ENCODE peak calls at places on chromosomes 16 and 17, in four cellular contexts. Q is foreskin fibroblast, I is heart left ventricle, R is brain microvascular endothelial cell. K is an unnamed sample.

GRCh38 chr17:48720263-48721008 is 1.9 kb downstream of the PRAC1 start:
- DNase-seq in I (no peak), R (no peak), Q (no peak), K (no peak)

GRCh38 chr16:84699147-84699711 is 571 bp upstream of the USP10 start:
- DNase-seq in R (no peak), I (no peak), Q (no peak), K (no peak)

GRCh38 chr17:66260265-66260664 is 31.1 kb upstream of the APOH start:
- DNase-seq in Q (no peak), R (no peak), I (no peak), K (no peak)

GRCh38 chr17:3679186-3680126 is 10.8 kb downstream of the EMC6 start:
- DNase-seq in R (no peak), Q (no peak), I (no peak), K (no peak)

GRCh38 chr17:48241131-48241591 is 133.6 kb downstream of the SNX11 start:
- DNase-seq in R (peak), I (no peak), Q (peak), K (peak)

GRCh38 chr17:51572115-51572514 is 311.8 kb downstream of the UTP18 start:
- DNase-seq in R (no peak), Q (no peak), I (no peak), K (no peak)

GRCh38 chr17:50533720-50534148 is 1.2 kb downstream of the EPN3 start:
- DNase-seq in Q (no peak), I (peak), R (peak), K (no peak)

GRCh38 chr17:28901866-28902818 is 737 bp downstream of the DHRS13 start:
- DNase-seq in I (no peak), R (no peak), Q (no peak), K (no peak)

GRCh38 chr16:88306411-88306810 is 76.3 kb upstream of the ZNF469 start:
- DNase-seq in R (no peak), Q (no peak), I (peak), K (no peak)

GRCh38 chr17:41176744-41177387 is 1.2 kb downstream of the KRTAP4-2 start:
- DNase-seq in R (no peak), Q (no peak), I (no peak), K (no peak)

GRCh38 chr17:67440311-67441051 is 63.4 kb downstream of the PITPNC1 start:
- DNase-seq in R (no peak), Q (no peak), I (no peak), K (no peak)

GRCh38 chr17:49361902-49362722 is at the start of gene ZNF652:
- DNase-seq in Q (peak), R (peak), I (peak), K (peak)

GRCh38 chr17:58334661-58335060 is 6.1 kb upstream of the TSPOAP1 start:
- DNase-seq in Q (no peak), I (peak), R (no peak), K (no peak)

GRCh38 chr17:75154195-75155106 is at the start of gene JPT1:
- DNase-seq in Q (peak), R (peak), I (peak), K (peak)

GRCh38 chr16:49464877-49465504 is 91.4 kb downstream of the C16orf78 start:
- DNase-seq in Q (no peak), I (no peak), R (no peak), K (no peak)

GRCh38 chr17:51640108-51640622 is 379.8 kb downstream of the UTP18 start:
- DNase-seq in Q (no peak), I (no peak), R (no peak), K (no peak)

GRCh38 chr17:2158011-2158410 is 103.1 kb downstream of the HIC1 start:
- DNase-seq in I (no peak), Q (peak), R (peak), K (no peak)

DNA sequence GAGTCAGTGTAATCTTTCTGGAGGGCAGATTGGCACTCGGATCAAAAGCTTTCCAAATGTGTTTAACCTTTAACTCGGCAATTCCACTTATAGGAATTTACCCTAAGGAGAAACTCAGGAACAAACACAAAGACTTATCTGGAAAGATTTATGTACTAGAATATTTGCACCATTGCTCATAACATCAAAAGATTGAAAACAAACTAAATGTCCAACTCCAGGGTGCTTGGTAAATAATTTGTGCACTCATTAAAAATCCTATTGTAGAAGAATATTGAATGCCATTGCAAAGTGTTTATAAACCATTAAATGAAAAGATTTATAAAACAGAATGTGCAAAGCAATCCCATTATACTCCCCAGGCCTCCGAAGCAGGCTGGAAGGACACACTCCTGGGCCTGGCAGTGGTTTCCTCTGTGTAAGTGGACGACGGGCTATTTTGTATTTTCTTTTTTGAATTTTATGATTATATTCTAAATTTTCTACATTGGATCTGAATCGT is 18.7 kb upstream of the RBFOX3 start:
- DNase-seq in R (no peak), I (no peak), Q (no peak), K (no peak)
- TF ChIP-seq CTCF in R (no peak), I (no peak), Q (no peak), K (no peak)

DNA sequence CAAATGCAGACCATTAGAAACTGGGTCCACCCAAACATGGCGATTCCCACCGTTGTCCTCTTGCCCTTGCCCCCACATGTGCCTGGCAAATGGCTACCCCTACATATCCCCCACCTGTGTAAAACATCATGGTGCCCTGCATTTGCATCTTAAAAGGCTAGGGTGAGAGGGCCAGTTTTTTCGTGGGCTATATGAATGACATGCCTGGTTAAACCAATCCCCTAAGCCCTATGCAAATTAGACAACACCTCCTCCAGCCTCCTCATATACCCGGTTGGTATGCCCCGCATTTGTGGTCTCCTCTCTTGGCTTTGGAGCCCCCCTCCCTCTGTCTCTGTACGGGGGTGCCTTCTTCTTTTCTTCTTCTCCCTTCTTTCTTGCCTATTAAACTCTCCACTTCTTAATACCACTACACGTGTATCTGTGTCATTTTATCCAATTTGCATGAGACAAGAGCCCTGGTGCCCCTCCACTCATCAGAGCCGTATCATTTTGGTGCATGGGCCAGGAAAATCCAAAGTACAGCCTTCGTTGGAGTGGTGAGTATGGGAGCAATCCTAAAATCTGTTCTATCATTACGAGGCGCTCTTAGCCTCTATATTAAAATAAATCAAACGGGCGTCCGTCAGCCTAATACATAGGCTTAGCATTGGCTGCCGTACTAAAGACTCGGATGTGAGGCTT is 30.1 kb downstream of the QPRT start:
- DNase-seq in R (no peak), I (no peak), Q (no peak), K (no peak)
- H3K4me3 ChIP-seq in R (no peak), I (no peak), Q (no peak), K (no peak)

GRCh38 chr17:35083071-35083470 is 19.6 kb upstream of the RFFL start:
- DNase-seq in Q (no peak), R (no peak), I (no peak), K (no peak)
- TF ChIP-seq CTCF in Q (no peak), R (no peak), I (no peak), K (no peak)

GRCh38 chr17:13024526-13025263 is 6.9 kb upstream of the ELAC2 start:
- DNase-seq in R (peak), Q (peak), I (peak), K (no peak)
- H3K4me3 ChIP-seq in R (no peak), Q (no peak), I (no peak), K (no peak)